ENCODE peak calls at places on chromosomes 16 and 17, in eight cellular contexts. J is endothelial cell of umbilical vein, O is esophagus squamous epithelium, H is A549, Z is stomach, D is heart left ventricle, V is ovary, T is K562. Q is an unnamed sample.

GRCh38 chr17:57257911-57258885 is 1.9 kb downstream of the MSI2 start:
- DNase-seq in J (peak; percentile 33), O (no peak), H (no peak), Z (no peak), D (no peak), V (no peak), T (peak; percentile 50), Q (no peak)

GRCh38 chr17:58468944-58469343 is 19.3 kb downstream of the HSF5 start:
- DNase-seq in J (no peak), O (no peak), H (no peak), Z (no peak), D (no peak), V (no peak), T (no peak), Q (no peak)

GRCh38 chr17:15896277-15896676 is 48.7 kb upstream of the ADORA2B start:
- DNase-seq in J (no peak), O (no peak), H (no peak), Z (no peak), D (no peak), V (no peak), T (no peak), Q (no peak)

GRCh38 chr16:82628741-82629140 is 2.0 kb downstream of the CDH13 start:
- DNase-seq in J (peak; percentile 53), O (no peak), H (no peak), Z (no peak), D (no peak), V (no peak), T (no peak), Q (no peak)

GRCh38 chr16:67268136-67268579 is 11.2 kb upstream of the PLEKHG4 start:
- DNase-seq in J (peak; percentile 87), O (no peak), H (no peak), Z (peak; percentile 63), D (peak; percentile 57), V (no peak), T (peak; percentile 97), Q (peak; percentile 52)

GRCh38 chr17:50866950-50867855 is 1.0 kb upstream of the TOB1 start:
- DNase-seq in J (peak; percentile 97), O (peak; percentile 93), H (peak; percentile 99), Z (peak; percentile 96), D (peak; percentile 94), V (peak; percentile 94), T (peak; percentile 94), Q (peak; percentile 99)

GRCh38 chr16:47916266-47916665 is 239.5 kb downstream of the ABCC12 start:
- DNase-seq in J (no peak), O (no peak), H (no peak), Z (no peak), D (no peak), V (no peak), T (no peak), Q (no peak)

GRCh38 chr16:88331989-88332920 is 50.5 kb upstream of the ZNF469 start:
- DNase-seq in J (peak; percentile 89), O (no peak), H (peak; percentile 95), Z (peak; percentile 49), D (peak; percentile 73), V (no peak), T (no peak), Q (peak; percentile 66)

GRCh38 chr17:33980193-33980592 is 274.9 kb upstream of the CCL2 start:
- DNase-seq in J (no peak), O (no peak), H (no peak), Z (no peak), D (no peak), V (no peak), T (no peak), Q (no peak)

GRCh38 chr17:27281438-27281837 is 12.5 kb upstream of the WSB1 start:
- DNase-seq in J (no peak), O (no peak), H (no peak), Z (no peak), D (no peak), V (no peak), T (no peak), Q (no peak)

GRCh38 chr16:10729649-10730048 is 14.0 kb upstream of the NUBP1 start:
- DNase-seq in J (no peak), O (no peak), H (peak; percentile 71), Z (no peak), D (no peak), V (no peak), T (no peak), Q (no peak)

GRCh38 chr16:24102120-24102740 is 153.9 kb upstream of the CACNG3 start:
- DNase-seq in J (no peak), O (no peak), H (no peak), Z (no peak), D (no peak), V (no peak), T (no peak), Q (no peak)

GRCh38 chr16:23824909-23825308 is 10.9 kb upstream of the PRKCB start:
- DNase-seq in J (no peak), O (no peak), H (no peak), Z (no peak), D (no peak), V (no peak), T (no peak), Q (no peak)

GRCh38 chr16:58011652-58012051 is 10.4 kb downstream of the USB1 start:
- DNase-seq in J (no peak), O (no peak), H (no peak), Z (no peak), D (peak; percentile 0), V (no peak), T (no peak), Q (no peak)

GRCh38 chr17:65723356-65723928 is 162.0 kb upstream of the AXIN2 start:
- DNase-seq in J (peak; percentile 46), O (no peak), H (no peak), Z (no peak), D (no peak), V (no peak), T (no peak), Q (no peak)

GRCh38 chr17:60602385-60602742 is 2.4 kb downstream of the PPM1D start:
- DNase-seq in J (no peak), O (no peak), H (no peak), Z (no peak), D (no peak), V (no peak), T (peak; percentile 36), Q (no peak)

GRCh38 chr17:45704251-45704650 is 79.9 kb upstream of the CRHR1 start:
- DNase-seq in J (no peak), O (no peak), H (no peak), Z (no peak), D (no peak), V (no peak), T (no peak), Q (no peak)

GRCh38 chr17:43169561-43170139 is 1.4 kb upstream of the NBR1 start:
- DNase-seq in J (no peak), O (no peak), H (peak; percentile 52), Z (peak; percentile 66), D (peak; percentile 63), V (peak; percentile 32), T (peak; percentile 51), Q (peak; percentile 57)

GRCh38 chr17:58232707-58233156 is 5.7 kb upstream of the LPO start:
- DNase-seq in J (no peak), O (no peak), H (no peak), Z (no peak), D (no peak), V (no peak), T (peak; percentile 76), Q (peak; percentile 42)

GRCh38 chr16:75206749-75207451 is at the start of gene CTRB2:
- DNase-seq in J (no peak), O (no peak), H (no peak), Z (no peak), D (peak; percentile 58), V (no peak), T (no peak), Q (peak; percentile 94)

GRCh38 chr16:75207831-75208230 is 870 bp upstream of the CTRB2 start:
- DNase-seq in J (no peak), O (no peak), H (no peak), Z (no peak), D (peak; percentile 20), V (no peak), T (no peak), Q (no peak)

GRCh38 chr16:75208242-75208825 is 1.4 kb upstream of the CTRB2 start:
- DNase-seq in J (no peak), O (no peak), H (no peak), Z (no peak), D (peak; percentile 33), V (no peak), T (no peak), Q (no peak)

GRCh38 chr16:75208861-75209505 is 2.0 kb upstream of the CTRB2 start:
- DNase-seq in J (no peak), O (no peak), H (no peak), Z (no peak), D (peak; percentile 55), V (no peak), T (no peak), Q (peak; percentile 68)

GRCh38 chr16:75209944-75210343 is 3.0 kb upstream of the CTRB2 start:
- DNase-seq in J (no peak), O (no peak), H (no peak), Z (no peak), D (peak; percentile 1), V (no peak), T (no peak), Q (no peak)
- TF ChIP-seq CTCF in J (no peak), O (no peak), H (no peak), Z (no peak), D (no peak), V (no peak), T (no peak), Q (no peak)

DNA sequence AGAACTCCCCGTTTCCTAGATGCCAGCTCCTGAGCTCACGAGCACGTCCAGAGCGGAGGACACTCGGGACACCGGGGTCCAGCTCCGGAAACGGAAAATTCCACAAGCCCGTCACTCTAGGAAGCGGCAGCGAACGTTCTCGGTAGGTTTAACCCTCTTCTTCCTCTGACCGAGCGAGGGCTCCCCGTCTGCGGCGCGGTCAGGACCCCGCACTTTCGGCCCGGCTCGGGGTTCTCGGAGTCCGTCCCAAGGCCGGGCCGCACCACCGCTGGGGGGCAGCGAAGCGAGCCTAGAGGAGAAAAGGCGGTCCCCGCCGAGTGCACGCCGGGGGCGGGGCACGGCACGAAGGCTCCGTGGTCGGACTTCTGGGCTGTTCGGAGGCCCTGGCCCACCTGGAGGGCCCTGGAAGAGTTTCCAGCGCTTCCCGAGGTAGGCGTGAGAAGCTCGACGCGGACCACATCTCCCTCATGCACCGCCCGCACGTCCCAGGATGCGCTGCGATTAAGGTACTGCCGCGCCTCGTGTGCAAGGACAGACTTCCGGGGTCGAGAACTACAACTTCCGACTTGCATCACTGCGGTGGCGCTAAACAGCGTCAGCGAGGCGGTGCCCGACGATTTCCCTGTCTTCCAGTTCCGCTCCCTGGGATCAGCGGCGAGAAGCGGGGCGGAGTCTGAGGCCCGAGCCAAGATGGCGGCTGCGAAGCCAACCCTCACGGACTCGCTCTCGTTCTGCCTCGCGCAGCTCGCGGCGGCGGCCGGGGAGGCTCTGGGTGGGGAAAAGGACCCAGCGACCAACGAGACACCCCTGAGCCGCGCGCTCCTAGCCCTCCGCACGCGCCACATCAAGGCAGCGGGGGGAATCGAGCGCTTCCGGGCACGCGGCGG is at the start of gene ARMC5:
- DNase-seq in J (peak; percentile 96), O (peak; percentile 81), H (peak; percentile 93), Z (peak; percentile 97), D (peak; percentile 98), V (peak; percentile 98), T (peak; percentile 98), Q (peak; percentile 98)
- TF ChIP-seq POLR2A in J (peak; percentile 38), O (peak; percentile 84), H (peak; percentile 69), Z (no peak), D (no peak), V (peak; percentile 86), T (peak; percentile 97), Q (peak; percentile 75)

GRCh38 chr17:30429155-30429554 is 48.1 kb upstream of the GOSR1 start:
- DNase-seq in J (no peak), O (no peak), H (no peak), Z (no peak), D (no peak), V (no peak), T (no peak), Q (no peak)
- TF ChIP-seq CTCF in J (no peak), O (no peak), H (no peak), Z (no peak), D (no peak), V (no peak), T (no peak), Q (no peak)

GRCh38 chr17:28896884-28897768 is at the start of gene FLOT2:
- DNase-seq in J (peak; percentile 22), O (no peak), H (peak; percentile 55), Z (peak; percentile 54), D (peak; percentile 82), V (peak; percentile 57), T (peak; percentile 84), Q (peak; percentile 68)
- TF ChIP-seq POLR2A in J (peak; percentile 80), O (peak; percentile 59), H (peak; percentile 78), Z (no peak), D (no peak), V (peak; percentile 60), T (peak; percentile 85), Q (peak; percentile 54)